ENCODE peak calls at places on chromosomes 6 and 20, in seven cellular contexts. L is fibroblast of lung, U is neuronal stem cell, P is endothelial cell of umbilical vein, W is adipocyte, Y is H9, E is GM23248. H is an unnamed sample.
A peak's percentile ranks its signal among the peaks of the same experiment; 100 is the strongest.

GRCh38 chr6:7172605-7173185 is 64.9 kb downstream of the RREB1 start:
- DNase-seq in L (peak; percentile 82), U (no peak), P (peak; percentile 64), W (no peak), Y (no peak), E (peak; percentile 71), H (no peak)

GRCh38 chr20:59728722-59729430 is 124.5 kb downstream of the PHACTR3 start:
- DNase-seq in L (no peak), U (no peak), P (no peak), W (no peak), Y (no peak), E (no peak), H (peak; percentile 2)

GRCh38 chr6:49787176-49787575 is at the start of gene PGK2:
- DNase-seq in L (no peak), U (no peak), P (no peak), W (no peak), Y (peak; percentile 93), E (no peak), H (no peak)

GRCh38 chr6:139337830-139338229 is 36.6 kb downstream of the CITED2 start:
- DNase-seq in L (no peak), U (no peak), P (no peak), W (no peak), Y (no peak), E (peak; percentile 38), H (no peak)

GRCh38 chr6:1609662-1610496 is at the start of gene FOXC1:
- DNase-seq in L (peak; percentile 86), U (peak; percentile 80), P (peak; percentile 97), W (peak; percentile 97), Y (peak; percentile 79), E (peak; percentile 96), H (peak; percentile 91)

GRCh38 chr20:24619212-24619611 is 149.8 kb downstream of the SYNDIG1 start:
- DNase-seq in L (no peak), U (no peak), P (no peak), W (no peak), Y (no peak), E (no peak), H (no peak)

GRCh38 chr6:19153981-19154295 is 683.2 kb upstream of the ID4 start:
- DNase-seq in L (no peak), U (no peak), P (no peak), W (no peak), Y (no peak), E (no peak), H (no peak)

GRCh38 chr20:13105864-13106457 is 97.2 kb downstream of the SPTLC3 start:
- DNase-seq in L (peak; percentile 6), U (no peak), P (peak; percentile 34), W (peak; percentile 81), Y (no peak), E (peak; percentile 64), H (no peak)

GRCh38 chr20:10110151-10110550 is 75.4 kb downstream of the ANKEF1 start:
- DNase-seq in L (peak; percentile 81), U (no peak), P (no peak), W (no peak), Y (no peak), E (peak; percentile 44), H (no peak)

GRCh38 chr20:3848565-3848964 is 1.9 kb downstream of the MAVS start:
- DNase-seq in L (no peak), U (no peak), P (no peak), W (no peak), Y (no peak), E (no peak), H (no peak)

GRCh38 chr20:3825526-3825925 is 5.2 kb downstream of the AP5S1 start:
- DNase-seq in L (no peak), U (no peak), P (no peak), W (no peak), Y (peak; percentile 67), E (no peak), H (no peak)

GRCh38 chr6:63584125-63584514 is 11.8 kb downstream of the LOC128125822 start:
- DNase-seq in L (no peak), U (no peak), P (no peak), W (no peak), Y (no peak), E (no peak), H (no peak)

GRCh38 chr20:51154708-51155690 is 132.1 kb upstream of the KCNG1 start:
- DNase-seq in L (no peak), U (no peak), P (no peak), W (no peak), Y (no peak), E (no peak), H (no peak)

GRCh38 chr20:34324541-34324940 is 21.4 kb upstream of the AHCY start:
- DNase-seq in L (no peak), U (no peak), P (peak; percentile 20), W (no peak), Y (no peak), E (no peak), H (no peak)

GRCh38 chr6:167907837-167908681 is 81.3 kb downstream of the AFDN start:
- DNase-seq in L (peak; percentile 19), U (no peak), P (peak; percentile 15), W (peak; percentile 24), Y (no peak), E (peak; percentile 47), H (peak; percentile 71)

GRCh38 chr20:16063876-16064275 is 509.4 kb downstream of the KIF16B start:
- DNase-seq in L (no peak), U (no peak), P (no peak), W (peak; percentile 1), Y (no peak), E (no peak), H (no peak)

GRCh38 chr20:62776692-62777527 is 19.4 kb upstream of the MRGBP start:
- DNase-seq in L (no peak), U (no peak), P (no peak), W (no peak), Y (peak; percentile 81), E (no peak), H (peak; percentile 58)

GRCh38 chr6:139308936-139309603 is 17.3 kb upstream of the TXLNB start:
- DNase-seq in L (peak; percentile 78), U (no peak), P (no peak), W (peak; percentile 43), Y (no peak), E (peak; percentile 68), H (peak; percentile 47)

GRCh38 chr20:24785141-24785924 is 163.7 kb upstream of the CST7 start:
- DNase-seq in L (peak; percentile 90), U (no peak), P (no peak), W (peak; percentile 74), Y (no peak), E (peak; percentile 64), H (no peak)

GRCh38 chr20:56433221-56433879 is 21.3 kb downstream of the CASS4 start:
- DNase-seq in L (no peak), U (no peak), P (no peak), W (no peak), Y (no peak), E (peak; percentile 79), H (no peak)

GRCh38 chr6:33297956-33298772 is 578 bp downstream of the RGL2 start:
- DNase-seq in L (peak; percentile 76), U (peak; percentile 79), P (peak; percentile 55), W (peak; percentile 84), Y (peak; percentile 91), E (peak; percentile 89), H (peak; percentile 84)

GRCh38 chr6:7311920-7312615 is 931 bp downstream of the SSR1 start:
- DNase-seq in L (peak; percentile 57), U (no peak), P (peak; percentile 65), W (peak; percentile 35), Y (no peak), E (peak; percentile 36), H (no peak)

GRCh38 chr6:30075094-30075986 is at the start of gene RNF39:
- DNase-seq in L (no peak), U (no peak), P (no peak), W (peak; percentile 41), Y (no peak), E (peak; percentile 29), H (peak; percentile 65)

GRCh38 chr6:15330174-15330934 is 84.5 kb downstream of the JARID2 start:
- DNase-seq in L (peak; percentile 77), U (no peak), P (peak; percentile 42), W (no peak), Y (no peak), E (peak; percentile 85), H (no peak)

GRCh38 chr6:16206595-16207037 is 31.8 kb upstream of the GMPR start:
- DNase-seq in L (peak; percentile 82), U (peak; percentile 58), P (peak; percentile 90), W (peak; percentile 95), Y (peak; percentile 65), E (peak; percentile 86), H (peak; percentile 66)

GRCh38 chr20:19964289-19965263 is 52.6 kb upstream of the NAA20 start:
- DNase-seq in L (peak; percentile 86), U (no peak), P (peak; percentile 54), W (peak; percentile 95), Y (no peak), E (peak; percentile 94), H (peak; percentile 48)
- H3K4me1 ChIP-seq in L (peaks cover 9% of the 10 kb centered on the region), U (peaks cover 2% of the 10 kb centered on the region), P (no peaks in the 10 kb centered on the region), W (peaks cover 16% of the 10 kb centered on the region), Y (peaks cover 2% of the 10 kb centered on the region), E (peaks cover 13% of the 10 kb centered on the region), H (no peaks in the 10 kb centered on the region)

DNA sequence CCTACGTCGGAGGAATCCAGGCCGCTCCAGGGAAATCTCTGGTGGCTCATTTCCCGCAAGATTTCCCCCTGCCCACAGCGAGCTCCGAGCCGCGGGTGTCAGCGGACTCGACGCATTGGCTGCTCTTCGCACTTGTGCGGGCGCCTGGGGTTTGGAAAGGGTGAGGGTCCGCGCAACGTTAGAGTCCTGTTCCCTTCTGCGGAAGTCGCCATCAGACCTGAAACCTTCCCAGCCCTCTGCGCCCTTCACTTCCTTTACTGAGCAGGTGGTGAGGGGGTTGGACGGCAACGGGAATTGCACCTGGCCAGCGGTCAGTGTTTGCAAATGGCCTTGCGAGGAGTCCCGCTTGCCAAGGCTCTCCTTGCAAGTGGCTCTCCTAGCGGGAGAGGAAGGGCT is 8.4 kb downstream of the PAX1 start:
- DNase-seq in L (no peak), U (no peak), P (no peak), W (no peak), Y (peak; percentile 65), E (no peak), H (no peak)
- H3K9ac ChIP-seq in L (no peak overlapping the region), U (no peak overlapping the region), P (no peak overlapping the region), W (no peak overlapping the region), Y (no peak overlapping the region), E (no peak overlapping the region), H (no peak overlapping the region)

DNA sequence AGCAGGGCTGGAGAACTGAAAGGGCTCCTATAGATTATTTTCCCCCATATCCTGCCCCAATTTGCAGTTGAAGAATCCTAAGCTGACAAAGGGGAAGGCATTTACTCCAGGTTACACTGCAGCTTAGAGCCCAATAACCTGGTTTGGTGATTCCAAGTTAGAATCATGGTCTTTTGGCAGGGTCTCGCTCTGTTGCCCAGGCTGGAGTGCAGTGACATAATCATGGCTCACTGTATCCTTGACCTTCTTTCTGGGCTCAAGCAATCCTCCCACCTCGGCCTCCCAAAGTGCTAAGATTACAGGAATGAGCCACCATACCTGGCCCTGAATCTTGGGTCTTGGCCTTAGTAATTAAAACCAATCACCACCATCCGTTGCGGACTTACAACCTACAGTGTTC is 1.0 kb upstream of the MMP9 start:
- DNase-seq in L (no peak), U (no peak), P (no peak), W (no peak), Y (no peak), E (no peak), H (no peak)
- H3K4me1 ChIP-seq in L (no peaks in the 10 kb centered on the region), U (peaks cover 7% of the 10 kb centered on the region), P (peaks cover 4% of the 10 kb centered on the region), W (peaks cover 5% of the 10 kb centered on the region), Y (peaks cover 9% of the 10 kb centered on the region), E (no peaks in the 10 kb centered on the region), H (no peaks in the 10 kb centered on the region)

DNA sequence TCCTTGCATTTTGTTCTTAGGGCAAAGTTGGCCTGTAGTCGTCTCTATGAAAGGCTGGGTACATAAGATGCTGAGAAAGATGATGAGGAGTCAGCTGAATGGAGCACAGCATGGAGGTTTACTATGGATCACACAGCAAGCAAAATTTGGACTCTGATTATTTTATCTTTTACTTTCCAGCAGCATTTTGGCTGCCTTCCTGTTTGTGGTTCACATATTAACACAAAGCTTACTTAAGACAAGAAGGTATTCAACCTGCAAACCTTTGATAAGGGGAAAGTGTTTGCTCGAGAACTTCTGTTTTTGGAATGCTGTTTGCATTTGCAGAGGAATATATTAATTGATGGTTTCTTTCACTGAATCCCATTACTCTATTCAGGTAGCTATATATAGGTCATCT is 103.1 kb upstream of the ENPP5 start:
- DNase-seq in L (no peak), U (no peak), P (no peak), W (no peak), Y (no peak), E (no peak), H (no peak)
- H3K9ac ChIP-seq in L (no peak overlapping the region), U (no peak overlapping the region), P (no peak overlapping the region), W (no peak overlapping the region), Y (no peak overlapping the region), E (no peak overlapping the region), H (no peak overlapping the region)

H was measured in colonic mucosa.